ENCODE peak calls at places on chromosomes 3 and 15, in ten cellular contexts. V is NCI-H2029, T is anterior cingulate cortex, K is hypothalamus, Z is nephron progenitor cell, N is Calu3, L is activated T-cell treated with anti-CD3 and anti-CD28 coated beads for 4 hours, U is dorsolateral prefrontal cortex, H is HFF-Myc, W is NCI-H2171 treated with DMSO at 0.1 percent for 48 hours. I is an unnamed sample.
A peak's percentile ranks its signal among the peaks of the same experiment; 100 is the strongest.

GRCh38 chr3:124584552-124585391 is 145.5 kb upstream of the UMPS start:
- DNase-seq in V (peak; percentile 31), T (peak; percentile 32), K (peak; percentile 65), Z (peak; percentile 93), N (peak; percentile 88), L (peak; percentile 5), U (no peak), H (no peak), W (peak; percentile 35), I (peak; percentile 17)

GRCh38 chr15:82012908-82013307 is 32.9 kb downstream of the MEX3B start:
- DNase-seq in V (no peak), T (no peak), K (no peak), Z (no peak), N (no peak), L (no peak), U (no peak), H (no peak), W (no peak), I (no peak)

GRCh38 chr3:23035927-23036640 is 167.0 kb upstream of the UBE2E2 start:
- DNase-seq in V (no peak), T (no peak), K (no peak), Z (peak; percentile 11), N (peak; percentile 56), L (no peak), U (no peak), H (no peak), W (no peak), I (no peak)

GRCh38 chr3:107753494-107753893 is 230.7 kb downstream of the BBX start:
- DNase-seq in V (no peak), T (peak; percentile 40), K (peak; percentile 52), Z (peak; percentile 26), N (peak; percentile 50), L (no peak), U (peak; percentile 74), H (peak; percentile 14), W (peak; percentile 67), I (no peak)

GRCh38 chr3:45145681-45146614 is at the start of gene CDCP1:
- DNase-seq in V (peak; percentile 58), T (no peak), K (no peak), Z (peak; percentile 31), N (peak; percentile 78), L (no peak), U (no peak), H (no peak), W (no peak), I (peak; percentile 49)

GRCh38 chr15:99562238-99562637 is 3.5 kb upstream of the MEF2A start:
- DNase-seq in V (no peak), T (no peak), K (no peak), Z (no peak), N (no peak), L (no peak), U (no peak), H (no peak), W (no peak), I (no peak)

GRCh38 chr3:32952369-32953067 is 1.1 kb downstream of the CCR4 start:
- DNase-seq in V (no peak), T (no peak), K (no peak), Z (no peak), N (no peak), L (no peak), U (no peak), H (no peak), W (no peak), I (no peak)

GRCh38 chr15:67920524-67921240 is 80.8 kb upstream of the RNU6-1 start:
- DNase-seq in V (no peak), T (no peak), K (no peak), Z (no peak), N (no peak), L (no peak), U (no peak), H (no peak), W (no peak), I (no peak)

GRCh38 chr3:14602804-14603644 is 48.5 kb upstream of the CCDC174 start:
- DNase-seq in V (no peak), T (no peak), K (no peak), Z (peak; percentile 68), N (peak; percentile 6), L (no peak), U (no peak), H (no peak), W (no peak), I (no peak)

GRCh38 chr15:39788108-39788507 is 5.5 kb upstream of the FSIP1 start:
- DNase-seq in V (no peak), T (no peak), K (no peak), Z (no peak), N (no peak), L (no peak), U (no peak), H (no peak), W (no peak), I (no peak)

GRCh38 chr3:38560996-38561717 is 65.0 kb downstream of the EXOG start:
- DNase-seq in V (no peak), T (no peak), K (no peak), Z (no peak), N (no peak), L (no peak), U (no peak), H (no peak), W (no peak), I (no peak)

GRCh38 chr3:41477399-41478014 is 278.2 kb downstream of the CTNNB1 start:
- DNase-seq in V (no peak), T (no peak), K (no peak), Z (no peak), N (no peak), L (no peak), U (no peak), H (no peak), W (no peak), I (no peak)

GRCh38 chr15:91291673-91292072 is 191.6 kb downstream of the SV2B start:
- DNase-seq in V (no peak), T (no peak), K (no peak), Z (no peak), N (no peak), L (no peak), U (no peak), H (no peak), W (peak; percentile 20), I (no peak)

GRCh38 chr3:97957617-97958311 is 14.5 kb downstream of the RIOX2 start:
- DNase-seq in V (peak; percentile 79), T (no peak), K (no peak), Z (no peak), N (no peak), L (no peak), U (no peak), H (no peak), W (no peak), I (no peak)

GRCh38 chr3:100838157-100838556 is 128.9 kb downstream of the TFG start:
- DNase-seq in V (no peak), T (no peak), K (no peak), Z (no peak), N (no peak), L (no peak), U (no peak), H (no peak), W (no peak), I (no peak)

GRCh38 chr15:62606376-62607164 is 436.0 kb upstream of the TPM1 start:
- DNase-seq in V (no peak), T (no peak), K (no peak), Z (no peak), N (peak; percentile 64), L (no peak), U (no peak), H (peak; percentile 98), W (no peak), I (no peak)

GRCh38 chr3:177484926-177485325 is 287.6 kb upstream of the TBL1XR1 start:
- DNase-seq in V (no peak), T (no peak), K (no peak), Z (no peak), N (no peak), L (no peak), U (no peak), H (no peak), W (no peak), I (no peak)

GRCh38 chr3:9061634-9062033 is 98.4 kb upstream of the RAD18 start:
- DNase-seq in V (no peak), T (no peak), K (no peak), Z (no peak), N (no peak), L (no peak), U (no peak), H (no peak), W (no peak), I (no peak)

GRCh38 chr3:102529452-102529851 is 94.6 kb downstream of the ZPLD1 start:
- DNase-seq in V (no peak), T (no peak), K (no peak), Z (peak; percentile 7), N (peak; percentile 28), L (no peak), U (no peak), H (no peak), W (no peak), I (no peak)

GRCh38 chr3:171155122-171155700 is 128.7 kb upstream of the SLC2A2 start:
- DNase-seq in V (no peak), T (no peak), K (no peak), Z (no peak), N (no peak), L (no peak), U (no peak), H (no peak), W (no peak), I (no peak)

GRCh38 chr15:43440721-43441281 is 52.2 kb downstream of the TP53BP1 start:
- DNase-seq in V (no peak), T (peak; percentile 48), K (peak; percentile 51), Z (no peak), N (peak; percentile 19), L (peak; percentile 2), U (peak; percentile 69), H (peak; percentile 91), W (peak; percentile 84), I (no peak)

GRCh38 chr3:64654013-64654412 is 33.8 kb downstream of the ADAMTS9 start:
- DNase-seq in V (no peak), T (no peak), K (no peak), Z (no peak), N (no peak), L (no peak), U (no peak), H (no peak), W (no peak), I (no peak)

GRCh38 chr3:186220886-186221285 is 112.0 kb upstream of the ETV5 start:
- DNase-seq in V (no peak), T (peak; percentile 61), K (peak; percentile 80), Z (no peak), N (no peak), L (no peak), U (peak; percentile 71), H (no peak), W (no peak), I (no peak)

GRCh38 chr15:70266412-70267089 is 168.8 kb upstream of the TLE3 start:
- DNase-seq in V (no peak), T (peak; percentile 55), K (peak; percentile 51), Z (no peak), N (peak; percentile 71), L (no peak), U (peak; percentile 53), H (no peak), W (no peak), I (no peak)

GRCh38 chr15:68586274-68586961 is 7.6 kb downstream of the CORO2B start:
- DNase-seq in V (no peak), T (no peak), K (no peak), Z (no peak), N (peak; percentile 41), L (no peak), U (no peak), H (peak; percentile 56), W (no peak), I (no peak)

GRCh38 chr3:36944012-36944640 is 728 bp downstream of the TRANK1 start:
- DNase-seq in V (peak; percentile 40), T (peak; percentile 73), K (peak; percentile 52), Z (peak; percentile 67), N (peak; percentile 32), L (no peak), U (peak; percentile 39), H (no peak), W (peak; percentile 10), I (peak; percentile 23)

GRCh38 chr3:145015243-145015642 is 1043.6 kb downstream of the DIPK2A start:
- DNase-seq in V (no peak), T (no peak), K (no peak), Z (no peak), N (no peak), L (no peak), U (no peak), H (no peak), W (no peak), I (no peak)

GRCh38 chr15:48395532-48396011 is 64.3 kb downstream of the DUT start:
- DNase-seq in V (no peak), T (no peak), K (no peak), Z (no peak), N (no peak), L (no peak), U (no peak), H (no peak), W (no peak), I (no peak)

I was measured in NCI-H510A treated with DMSO at 0.1 percent for 48 hours.